ENCODE peak calls at places on chromosome 5, in ten cellular contexts. U is brain microvascular endothelial cell, H is colonic mucosa, M is retinal pigment epithelial cell, Q is left lung, E is fibroblast of lung, F is IMR-90, R is upper lobe of right lung, S is heart left ventricle, Y is GM12865. J is an unnamed sample.

GRCh38 chr5:116573279-116573616 is 1.4 kb downstream of the SEMA6A start:
- DNase-seq in U (no peak), H (peak), M (no peak), Q (no peak), E (peak), F (no peak), R (peak), S (peak), Y (peak), J (no peak)

GRCh38 chr5:91787718-91788117 is 404.6 kb upstream of the ARRDC3 start:
- DNase-seq in U (no peak), H (no peak), M (no peak), Q (no peak), E (peak), F (no peak), R (no peak), S (no peak), Y (no peak), J (no peak)

GRCh38 chr5:124262443-124262842 is 484.0 kb downstream of the ZNF608 start:
- DNase-seq in U (no peak), H (no peak), M (no peak), Q (no peak), E (peak), F (no peak), R (no peak), S (peak), Y (no peak), J (no peak)

GRCh38 chr5:105868038-105868775 is 1802.5 kb downstream of the EFNA5 start:
- DNase-seq in U (no peak), H (no peak), M (no peak), Q (no peak), E (no peak), F (no peak), R (no peak), S (no peak), Y (no peak), J (no peak)

GRCh38 chr5:56200856-56201638 is 32.1 kb downstream of the ANKRD55 start:
- DNase-seq in U (peak), H (peak), M (peak), Q (peak), E (peak), F (peak), R (no peak), S (peak), Y (peak), J (no peak)

GRCh38 chr5:137730331-137730730 is 5.6 kb downstream of the KLHL3 start:
- DNase-seq in U (peak), H (no peak), M (no peak), Q (no peak), E (peak), F (peak), R (no peak), S (no peak), Y (no peak), J (peak)

GRCh38 chr5:29993286-29993685 is 1200.2 kb upstream of the CDH6 start:
- DNase-seq in U (no peak), H (no peak), M (no peak), Q (no peak), E (no peak), F (no peak), R (no peak), S (no peak), Y (no peak), J (no peak)

GRCh38 chr5:79868271-79868670 is 122.8 kb downstream of the MTX3 start:
- DNase-seq in U (no peak), H (no peak), M (no peak), Q (no peak), E (no peak), F (no peak), R (no peak), S (no peak), Y (no peak), J (no peak)

GRCh38 chr5:61578858-61579503 is 246.9 kb downstream of the ZSWIM6 start:
- DNase-seq in U (no peak), H (no peak), M (no peak), Q (no peak), E (peak), F (peak), R (no peak), S (no peak), Y (no peak), J (no peak)

GRCh38 chr5:181189363-181189961 is 15.5 kb downstream of the TRIM7 start:
- DNase-seq in U (no peak), H (peak), M (no peak), Q (no peak), E (peak), F (peak), R (peak), S (no peak), Y (peak), J (no peak)

GRCh38 chr5:177371120-177371537 is 13.1 kb upstream of the SLC34A1 start:
- DNase-seq in U (no peak), H (no peak), M (no peak), Q (no peak), E (no peak), F (no peak), R (no peak), S (no peak), Y (no peak), J (no peak)

GRCh38 chr5:168481330-168481788 is 4.9 kb upstream of the RARS1 start:
- DNase-seq in U (no peak), H (no peak), M (no peak), Q (no peak), E (no peak), F (no peak), R (no peak), S (no peak), Y (peak), J (no peak)

GRCh38 chr5:11182441-11183080 is 421.5 kb upstream of the DAP start:
- DNase-seq in U (peak), H (no peak), M (peak), Q (no peak), E (peak), F (peak), R (no peak), S (no peak), Y (peak), J (peak)
- TF ChIP-seq CTCF in U (peak), H (peak), M (peak), Q (peak), E (peak), F (peak), R (peak), S (peak), Y (peak), J (peak)

GRCh38 chr5:2750026-2750757 is 1.3 kb downstream of the IRX2 start:
- DNase-seq in U (no peak), H (no peak), M (no peak), Q (no peak), E (no peak), F (no peak), R (peak), S (no peak), Y (no peak), J (no peak)
- H3K4me3 ChIP-seq in U (peak), H (no peak), M (no peak), Q (peak), E (no peak), F (peak), R (peak), S (peak), Y (no peak), J (peak)

GRCh38 chr5:9339206-9339818 is 206.6 kb downstream of the SEMA5A start:
- DNase-seq in U (no peak), H (no peak), M (no peak), Q (no peak), E (no peak), F (no peak), R (no peak), S (no peak), Y (peak), J (no peak)
- TF ChIP-seq CTCF in U (peak), H (no peak), M (peak), Q (no peak), E (peak), F (peak), R (no peak), S (peak), Y (peak), J (peak)

GRCh38 chr5:145856285-145856818 is 16.5 kb downstream of the GRXCR2 start:
- DNase-seq in U (peak), H (no peak), M (no peak), Q (peak), E (peak), F (peak), R (peak), S (peak), Y (no peak), J (peak)
- H3K4me3 ChIP-seq in U (peak), H (no peak), M (peak), Q (peak), E (peak), F (no peak), R (peak), S (peak), Y (no peak), J (peak)

DNA sequence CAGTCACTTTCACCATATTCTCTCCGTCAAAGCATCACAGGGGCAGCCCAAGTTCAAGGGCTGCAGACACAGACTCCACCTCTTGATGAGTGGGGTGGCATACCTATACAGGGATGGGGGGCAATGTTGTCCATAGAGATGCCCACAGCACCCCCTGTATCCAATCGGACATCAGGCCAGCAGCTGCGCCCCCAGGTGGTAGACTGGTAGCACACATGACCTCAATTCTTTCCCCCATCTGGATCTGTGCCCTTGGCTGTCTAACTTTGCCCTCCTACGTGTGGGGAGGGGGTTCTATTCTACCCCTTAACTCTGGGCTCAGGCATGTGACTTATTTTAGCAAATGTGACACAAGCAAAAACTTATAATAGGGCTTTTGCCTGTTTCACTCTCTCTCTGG is 84.0 kb upstream of the SLC25A48 start:
- DNase-seq in U (no peak), H (no peak), M (no peak), Q (no peak), E (no peak), F (no peak), R (no peak), S (no peak), Y (no peak), J (no peak)
- TF ChIP-seq CTCF in U (peak), H (no peak), M (peak), Q (no peak), E (no peak), F (peak), R (no peak), S (no peak), Y (peak), J (peak)

DNA sequence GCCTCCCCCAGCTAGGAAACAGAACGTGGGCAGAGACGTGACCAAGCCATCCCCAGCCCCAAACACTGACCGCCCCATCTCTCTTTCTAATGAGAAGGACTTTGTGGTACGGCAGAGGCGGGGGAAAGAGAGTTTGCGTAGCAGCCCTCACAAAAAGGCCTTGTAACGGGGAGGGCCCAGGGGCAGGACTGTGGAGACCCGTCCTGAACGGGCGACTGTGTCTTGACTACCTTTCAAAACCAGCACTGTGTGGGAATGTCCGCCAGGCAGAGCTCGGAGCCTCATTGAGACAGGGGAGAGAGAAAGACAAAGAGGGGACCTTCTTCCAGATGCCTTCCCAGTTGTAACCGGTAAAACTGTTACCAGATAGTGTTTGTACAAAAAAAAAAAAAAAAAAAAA is 29.7 kb downstream of the CD180 start:
- DNase-seq in U (no peak), H (no peak), M (no peak), Q (no peak), E (no peak), F (no peak), R (no peak), S (no peak), Y (no peak), J (no peak)
- H3K4me3 ChIP-seq in U (peak), H (no peak), M (no peak), Q (peak), E (no peak), F (no peak), R (peak), S (peak), Y (peak), J (no peak)

DNA sequence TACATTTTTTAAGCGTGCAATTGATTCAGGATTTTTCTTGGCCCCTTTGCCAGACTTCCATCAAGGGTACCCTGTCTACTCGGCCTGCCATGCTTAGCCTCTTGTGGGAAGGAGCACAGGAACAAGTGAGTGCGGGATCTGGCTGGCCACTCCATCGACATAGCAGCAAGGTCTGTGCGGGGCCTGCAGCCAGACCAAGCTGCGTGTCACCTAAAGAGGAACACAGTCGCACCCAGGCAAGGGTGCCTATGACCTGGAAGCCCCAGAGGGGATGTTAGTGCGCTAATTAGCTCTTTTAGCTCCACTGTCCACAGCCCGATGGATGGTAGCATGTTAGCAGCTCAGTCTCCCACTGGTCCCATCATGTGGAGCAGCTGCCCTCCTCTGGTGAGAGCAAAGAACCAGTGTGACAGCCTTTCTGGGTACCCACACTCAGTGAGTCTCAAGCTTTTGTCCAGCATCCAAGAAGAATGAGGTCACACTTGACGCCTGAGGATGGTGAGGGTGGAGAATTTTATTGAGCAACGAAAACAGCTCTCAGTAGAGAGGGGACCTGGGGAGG is 38.7 kb downstream of the FTMT start:
- DNase-seq in U (no peak), H (no peak), M (no peak), Q (no peak), E (no peak), F (no peak), R (no peak), S (no peak), Y (peak), J (no peak)
- TF ChIP-seq CTCF in U (no peak), H (no peak), M (no peak), Q (no peak), E (no peak), F (no peak), R (no peak), S (no peak), Y (no peak), J (no peak)

GRCh38 chr5:148829734-148830133 is 3.3 kb downstream of the ADRB2 start:
- DNase-seq in U (no peak), H (no peak), M (no peak), Q (no peak), E (no peak), F (no peak), R (no peak), S (peak), Y (no peak), J (no peak)

GRCh38 chr5:148827723-148828122 is 1.3 kb downstream of the ADRB2 start:
- DNase-seq in U (no peak), H (no peak), M (no peak), Q (no peak), E (peak), F (peak), R (no peak), S (no peak), Y (no peak), J (no peak)

GRCh38 chr5:148829248-148829594 is 2.8 kb downstream of the ADRB2 start:
- DNase-seq in U (no peak), H (no peak), M (no peak), Q (no peak), E (no peak), F (no peak), R (no peak), S (no peak), Y (no peak), J (no peak)

GRCh38 chr5:148830220-148830619 is 3.8 kb downstream of the ADRB2 start:
- DNase-seq in U (no peak), H (no peak), M (no peak), Q (no peak), E (no peak), F (no peak), R (no peak), S (no peak), Y (no peak), J (no peak)

GRCh38 chr5:148828461-148829247 is 2.2 kb downstream of the ADRB2 start:
- DNase-seq in U (no peak), H (no peak), M (no peak), Q (no peak), E (peak), F (peak), R (no peak), S (no peak), Y (no peak), J (no peak)
- H3K4me3 ChIP-seq in U (no peak), H (peak), M (peak), Q (peak), E (peak), F (peak), R (peak), S (peak), Y (no peak), J (no peak)

GRCh38 chr5:81301221-81302015 is at the start of gene ZCCHC9:
- DNase-seq in U (peak), H (peak), M (peak), Q (peak), E (peak), F (peak), R (peak), S (peak), Y (peak), J (peak)
- TF ChIP-seq CTCF in U (peak), H (no peak), M (peak), Q (no peak), E (peak), F (peak), R (peak), S (peak), Y (peak), J (peak)

DNA sequence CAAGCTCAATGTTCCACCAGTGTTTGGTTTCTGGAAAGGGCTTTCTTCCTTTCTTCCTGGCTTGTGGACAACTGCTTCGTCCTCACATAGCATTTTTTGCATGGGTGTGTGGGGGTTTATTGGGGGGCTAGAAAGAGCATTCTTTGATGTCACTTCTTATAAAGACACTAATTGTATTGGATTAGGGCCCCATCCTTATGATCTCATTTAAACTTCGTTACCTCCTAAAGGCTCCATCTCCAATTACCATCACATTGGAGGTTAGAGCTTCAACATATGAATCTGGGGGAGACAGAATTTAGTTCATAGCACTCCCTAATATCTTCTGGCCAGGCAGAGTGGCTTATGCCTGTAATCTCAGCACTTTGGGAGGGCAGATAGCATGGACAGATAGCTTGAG is 6.1 kb upstream of the MACROH2A1 start:
- DNase-seq in U (no peak), H (no peak), M (no peak), Q (no peak), E (no peak), F (no peak), R (no peak), S (no peak), Y (no peak), J (no peak)
- H3K4me3 ChIP-seq in U (no peak), H (no peak), M (no peak), Q (no peak), E (no peak), F (no peak), R (no peak), S (no peak), Y (no peak), J (no peak)